ENCODE peak calls at places on chromosomes 5 and 9, in five cellular contexts. X is HepG2, I is transverse colon, V is HCT116, Q is endothelial cell of umbilical vein. U is an unnamed sample.

GRCh38 chr5:39519566-39520231 is 94.9 kb upstream of the DAB2 start:
- DNase-seq in Q (peak), X (no peak), I (no peak), V (no peak), U (no peak)

GRCh38 chr5:13946111-13946510 is 1.6 kb upstream of the DNAH5 start:
- DNase-seq in X (no peak), Q (no peak), V (no peak), I (no peak), U (no peak)

GRCh38 chr9:36855443-36856315 is 178.4 kb downstream of the PAX5 start:
- DNase-seq in V (peak), I (peak), X (peak), Q (peak), U (no peak)

GRCh38 chr9:18976368-18977238 is 56.4 kb downstream of the SAXO1 start:
- DNase-seq in V (no peak), X (no peak), Q (peak), I (no peak), U (no peak)

GRCh38 chr5:145521523-145521922 is 313.6 kb downstream of the PRELID2 start:
- DNase-seq in V (no peak), Q (no peak), I (no peak), X (no peak), U (no peak)

GRCh38 chr9:69168709-69169217 is 5.3 kb upstream of the TJP2 start:
- DNase-seq in X (peak), I (peak), V (no peak), Q (no peak), U (no peak)

GRCh38 chr9:115234094-115234493 is 116.1 kb upstream of the TNC start:
- DNase-seq in V (peak), X (no peak), I (no peak), Q (no peak), U (no peak)

GRCh38 chr9:130128782-130129424 is 43.3 kb upstream of the NCS1 start:
- DNase-seq in V (no peak), X (no peak), I (peak), Q (peak), U (peak)

GRCh38 chr5:171874210-171874609 is 88.6 kb downstream of the SMIM23 start:
- DNase-seq in X (no peak), I (no peak), V (no peak), Q (no peak), U (no peak)

GRCh38 chr9:121434946-121435345 is 64.7 kb downstream of the GGTA1 start:
- DNase-seq in X (no peak), Q (no peak), I (no peak), V (no peak), U (no peak)

GRCh38 chr9:104091708-104092107 is 2.4 kb upstream of the SMC2 start:
- DNase-seq in I (peak), Q (peak), V (no peak), X (peak), U (no peak)

GRCh38 chr9:37625262-37626147 is 25.2 kb upstream of the FRMPD1 start:
- DNase-seq in Q (no peak), I (peak), X (no peak), V (no peak), U (no peak)

GRCh38 chr9:27382308-27382707 is 85.4 kb upstream of the EQTN start:
- DNase-seq in Q (no peak), V (no peak), X (no peak), I (peak), U (no peak)

GRCh38 chr9:21402387-21403247 is 6.3 kb upstream of the IFNA8 start:
- DNase-seq in X (no peak), V (no peak), I (no peak), Q (no peak), U (no peak)

GRCh38 chr9:121399883-121400607 is 30.0 kb upstream of the STOM start:
- DNase-seq in I (no peak), X (peak), V (peak), Q (peak), U (no peak)

GRCh38 chr5:37717613-37718431 is 122.0 kb downstream of the GDNF start:
- DNase-seq in I (peak), X (peak), V (no peak), Q (peak), U (no peak)

GRCh38 chr5:151659001-151659754 is 27.5 kb downstream of the SPARC start:
- DNase-seq in V (peak), X (peak), Q (peak), I (peak), U (peak)

GRCh38 chr9:134564431-134565170 is 77.0 kb upstream of the COL5A1 start:
- DNase-seq in I (no peak), V (no peak), X (no peak), Q (no peak), U (peak)

GRCh38 chr5:141343953-141344463 is 379 bp downstream of the PCDHGA3 start:
- DNase-seq in V (no peak), X (no peak), Q (no peak), I (no peak), U (no peak)

GRCh38 chr5:141342773-141343172 is 856 bp upstream of the PCDHGA3 start:
- DNase-seq in I (no peak), X (no peak), Q (no peak), V (no peak), U (no peak)

GRCh38 chr5:141343242-141343952 is at the start of gene PCDHGA3:
- DNase-seq in V (no peak), I (no peak), Q (peak), X (no peak), U (no peak)

GRCh38 chr5:141338538-141339306 is at the start of gene PCDHGA2:
- DNase-seq in V (no peak), X (peak), I (no peak), Q (peak), U (no peak)
- H3K4me3 ChIP-seq in V (no peak), X (no peak), I (peak), Q (no peak), U (peak)

DNA sequence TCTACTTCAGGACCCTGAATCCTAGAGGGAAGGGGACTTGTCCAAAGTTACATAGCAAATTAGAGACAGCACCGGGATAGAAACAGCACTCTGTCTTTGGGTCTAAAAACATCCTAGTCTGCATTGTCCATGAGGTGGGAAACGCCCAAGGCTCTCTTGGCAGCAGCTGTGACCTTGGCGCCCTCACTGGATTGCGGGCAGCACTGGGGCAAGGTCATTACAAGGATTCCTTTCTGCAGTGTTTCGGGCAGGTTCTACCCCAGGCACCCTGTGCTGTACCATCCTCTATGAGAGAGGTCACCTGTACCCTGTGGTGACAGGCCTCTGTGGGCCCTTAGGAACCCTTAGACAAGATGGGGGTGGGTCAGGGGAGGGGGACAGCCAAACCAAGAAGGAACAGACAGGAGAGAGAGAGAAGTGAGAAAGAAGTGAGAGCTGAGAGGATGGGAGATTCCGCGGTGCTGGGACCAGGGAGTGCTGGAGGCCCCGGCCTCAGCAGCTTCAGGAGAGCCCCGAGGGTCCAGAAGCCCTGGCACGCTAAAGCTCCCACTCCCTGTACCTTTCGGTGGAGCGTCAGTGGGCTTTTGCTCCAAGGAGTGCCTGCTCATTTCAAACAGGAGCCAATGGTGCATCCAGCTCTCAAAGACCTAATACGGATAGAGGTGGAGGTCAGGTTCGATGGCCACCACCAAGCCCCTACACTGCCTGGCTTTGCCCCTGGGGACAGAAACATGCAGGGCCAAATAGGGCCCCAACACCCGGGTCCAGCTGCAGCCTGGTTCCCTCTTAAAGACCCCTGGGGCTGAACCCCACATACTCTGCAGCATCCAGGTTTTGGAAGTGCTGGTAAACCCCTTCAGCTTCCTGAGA is 8.4 kb downstream of the CD74 start:
- DNase-seq in V (no peak), X (no peak), I (no peak), Q (no peak), U (no peak)
- TF ChIP-seq POLR2AphosphoS5 in V (no peak), X (no peak), I (no peak), Q (no peak), U (no peak)

DNA sequence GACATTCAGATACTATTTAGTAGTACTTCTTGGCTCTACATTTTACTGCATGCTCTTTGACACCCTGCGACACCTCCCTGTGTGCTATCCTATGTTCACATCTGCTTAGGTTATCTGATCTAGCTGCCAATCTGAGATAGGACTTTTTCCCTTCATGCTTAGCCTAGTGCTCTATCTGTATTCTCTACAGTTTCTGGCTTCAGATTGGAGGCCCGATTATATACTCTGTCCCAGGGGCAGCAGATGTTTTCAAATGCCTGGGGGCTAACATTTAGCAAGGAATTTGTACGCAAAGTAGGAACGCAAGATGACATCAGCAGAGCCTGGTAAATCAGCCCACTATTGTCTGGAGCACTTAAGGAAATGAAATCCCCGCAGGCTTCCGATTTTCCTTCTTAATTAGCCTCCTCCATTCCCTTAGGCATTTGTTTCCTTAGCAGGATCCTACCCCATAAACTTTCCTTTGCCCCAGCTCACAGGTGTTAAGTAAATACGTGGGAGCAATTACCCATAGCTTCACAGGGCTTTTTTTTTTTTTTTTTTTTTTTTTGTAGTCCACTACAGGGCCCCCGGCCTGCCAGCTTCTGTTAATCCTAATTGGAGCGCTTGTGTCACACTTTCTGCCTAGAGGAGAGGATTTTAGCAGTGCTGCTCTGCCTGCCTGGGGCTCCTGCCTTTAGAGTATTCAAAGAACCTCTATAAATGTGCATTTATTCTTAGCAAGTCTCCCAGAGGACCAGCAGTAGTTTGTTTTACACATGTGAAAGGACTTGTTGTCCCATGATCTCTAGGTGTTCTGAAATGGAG is 61.1 kb upstream of the LPAR1 start:
- DNase-seq in Q (no peak), V (no peak), X (no peak), I (no peak), U (peak)
- H3K4me3 ChIP-seq in Q (no peak), V (no peak), X (no peak), I (no peak), U (no peak)

GRCh38 chr5:42801516-42802166 is 10.1 kb downstream of the SELENOP start:
- DNase-seq in V (no peak), I (no peak), Q (no peak), X (no peak), U (no peak)
- TF ChIP-seq POLR2AphosphoS5 in V (no peak), I (no peak), Q (no peak), X (no peak), U (no peak)